ENCODE peak calls at places on chromosomes 12 and 14, in five cellular contexts. One of them, this sample, is unnamed.
A peak's percentile ranks its signal among the peaks of the same experiment; 100 is the strongest.

GRCh38 chr14:70600382-70601157 is at the start of gene MED6:
- DNase-seq in HuH-7.5: peak; percentile 71
- DNase-seq in NCI-H2081: peak; percentile 95
- DNase-seq in psoas muscle: peak; percentile 93
- DNase-seq in GM06990: peak; percentile 82
- DNase-seq in this sample: peak; percentile 76

GRCh38 chr12:115752913-115753726 is 524.4 kb downstream of the MED13L start:
- DNase-seq in GM06990: no peak
- DNase-seq in psoas muscle: no peak
- DNase-seq in NCI-H2081: no peak
- DNase-seq in HuH-7.5: peak; percentile 13
- DNase-seq in this sample: peak; percentile 44

GRCh38 chr12:14384783-14385638 is 19.5 kb downstream of the ATF7IP start:
- DNase-seq in NCI-H2081: peak; percentile 83
- DNase-seq in HuH-7.5: no peak
- DNase-seq in psoas muscle: no peak
- DNase-seq in GM06990: peak; percentile 77
- DNase-seq in this sample: peak; percentile 100

GRCh38 chr12:129186952-129187351 is 333.7 kb downstream of the GLT1D1 start:
- DNase-seq in NCI-H2081: peak; percentile 2
- DNase-seq in HuH-7.5: no peak
- DNase-seq in psoas muscle: no peak
- DNase-seq in GM06990: no peak
- DNase-seq in this sample: no peak

GRCh38 chr12:53056901-53057300 is 7.0 kb downstream of the TNS2 start:
- DNase-seq in NCI-H2081: no peak
- DNase-seq in HuH-7.5: no peak
- DNase-seq in GM06990: no peak
- DNase-seq in psoas muscle: peak; percentile 12
- DNase-seq in this sample: no peak

GRCh38 chr12:25469861-25470260 is 83.2 kb downstream of the LMNTD1 start:
- DNase-seq in psoas muscle: no peak
- DNase-seq in NCI-H2081: no peak
- DNase-seq in GM06990: no peak
- DNase-seq in HuH-7.5: no peak
- DNase-seq in this sample: no peak

GRCh38 chr14:61347771-61348443 is 26.5 kb downstream of the PRKCH start:
- DNase-seq in HuH-7.5: no peak
- DNase-seq in psoas muscle: no peak
- DNase-seq in GM06990: no peak
- DNase-seq in NCI-H2081: no peak
- DNase-seq in this sample: no peak

GRCh38 chr14:99037777-99038176 is 234.2 kb downstream of the BCL11B start:
- DNase-seq in psoas muscle: no peak
- DNase-seq in HuH-7.5: no peak
- DNase-seq in GM06990: no peak
- DNase-seq in NCI-H2081: no peak
- DNase-seq in this sample: no peak

GRCh38 chr12:104651812-104652211 is 195.1 kb downstream of the CHST11 start:
- DNase-seq in GM06990: no peak
- DNase-seq in NCI-H2081: no peak
- DNase-seq in psoas muscle: no peak
- DNase-seq in HuH-7.5: no peak
- DNase-seq in this sample: no peak

GRCh38 chr12:132323171-132324010 is 6.0 kb downstream of the GALNT9 start:
- DNase-seq in GM06990: no peak
- DNase-seq in NCI-H2081: no peak
- DNase-seq in psoas muscle: no peak
- DNase-seq in HuH-7.5: no peak
- DNase-seq in this sample: no peak

GRCh38 chr12:22101749-22102243 is 55.8 kb downstream of the CMAS start:
- DNase-seq in GM06990: peak; percentile 11
- DNase-seq in psoas muscle: peak; percentile 42
- DNase-seq in HuH-7.5: no peak
- DNase-seq in NCI-H2081: no peak
- DNase-seq in this sample: no peak

GRCh38 chr12:12505544-12506501 is 56.8 kb downstream of the DUSP16 start:
- DNase-seq in HuH-7.5: no peak
- DNase-seq in psoas muscle: no peak
- DNase-seq in NCI-H2081: no peak
- DNase-seq in GM06990: peak; percentile 68
- DNase-seq in this sample: no peak

GRCh38 chr12:2752676-2753371 is 41.9 kb upstream of the FKBP4 start:
- DNase-seq in NCI-H2081: no peak
- DNase-seq in HuH-7.5: peak; percentile 55
- DNase-seq in psoas muscle: peak; percentile 68
- DNase-seq in GM06990: peak; percentile 43
- DNase-seq in this sample: no peak

This sample was measured in SW 1271.